ENCODE peak calls at places on chromosome 22, in six cellular contexts. I is pulmonary artery endothelial cell; K is NCI-H1930; P is HFF-Myc; T is activated CD4-positive, CD25-positive, alpha-beta regulatory T cell; A is T follicular helper cell. E is an unnamed sample.

GRCh38 chr22:39094717-39095389 is 2.2 kb upstream of the APOBEC3H start:
- DNase-seq in T (no peak), I (no peak), P (no peak), K (no peak), A (no peak), E (no peak)

GRCh38 chr22:28027453-28028448 is 108.7 kb upstream of the PITPNB start:
- DNase-seq in K (no peak), P (no peak), A (no peak), T (no peak), I (no peak), E (no peak)

GRCh38 chr22:20494978-20495860 is at the start of gene KLHL22:
- DNase-seq in T (no peak), K (no peak), I (no peak), A (no peak), P (no peak), E (no peak)

GRCh38 chr22:39242389-39242808 is 2.4 kb downstream of the PDGFB start:
- DNase-seq in T (no peak), P (no peak), K (no peak), I (no peak), A (no peak), E (no peak)

GRCh38 chr22:23752090-23752691 is 1.3 kb upstream of the ZNF70 start:
- DNase-seq in I (no peak), K (no peak), T (no peak), A (no peak), P (no peak), E (no peak)

GRCh38 chr22:24819941-24820461 is 14.0 kb downstream of the SGSM1 start:
- DNase-seq in A (no peak), I (no peak), T (no peak), K (no peak), P (no peak), E (no peak)

GRCh38 chr22:34760276-34761008 is 305.5 kb upstream of the ISX start:
- DNase-seq in K (no peak), I (no peak), T (no peak), A (no peak), P (no peak), E (no peak)

GRCh38 chr22:23219787-23220484 is 39.6 kb downstream of the BCR start:
- DNase-seq in I (no peak), K (no peak), T (no peak), A (no peak), P (no peak), E (no peak)

GRCh38 chr22:50415426-50415825 is 59.4 kb downstream of the SBF1 start:
- DNase-seq in I (no peak), T (no peak), A (no peak), P (no peak), K (no peak), E (no peak)

GRCh38 chr22:37781434-37782059 is 26.2 kb upstream of the GCAT start:
- DNase-seq in P (no peak), A (no peak), K (no peak), T (no peak), I (no peak), E (no peak)